ENCODE peak calls at places on chromosomes 7 and 10, in six cellular contexts. C is HCT116, B is HepG2, T is K562, E is SK-N-SH, V is GM12878. W is an unnamed sample.
A peak's percentile ranks its signal among the peaks of the same experiment; 100 is the strongest.

GRCh38 chr7:46939558-46939957 is 642.4 kb downstream of the TNS3 start:
- DNase-seq in C (no peak), E (no peak), B (no peak), V (no peak), T (no peak), W (no peak)

GRCh38 chr10:44994752-44995530 is 5.8 kb upstream of the ZNF22 start:
- DNase-seq in B (no peak), E (no peak), C (no peak), T (no peak), V (no peak), W (no peak)

GRCh38 chr7:38198356-38198755 is 20.3 kb downstream of the STARD3NL start:
- DNase-seq in T (no peak), V (no peak), E (no peak), C (no peak), B (no peak), W (no peak)

GRCh38 chr7:90225181-90225580 is 13.6 kb downstream of the STEAP2 start:
- DNase-seq in B (no peak), E (no peak), V (no peak), T (no peak), C (no peak), W (no peak)

GRCh38 chr10:6299234-6299633 is 96.5 kb downstream of the PFKFB3 start:
- DNase-seq in B (peak; percentile 60), T (peak; percentile 18), C (peak; percentile 91), V (no peak), E (no peak), W (no peak)

GRCh38 chr10:60524541-60524940 is 134.9 kb upstream of the ANK3 start:
- DNase-seq in B (no peak), E (no peak), C (no peak), V (no peak), T (no peak), W (no peak)

GRCh38 chr10:120587061-120587460 is 130.0 kb downstream of the PLPP4 start:
- DNase-seq in T (no peak), C (no peak), B (no peak), V (no peak), E (no peak), W (no peak)

GRCh38 chr7:113331155-113331898 is 213.0 kb upstream of the SMIM30 start:
- DNase-seq in V (no peak), E (no peak), B (peak; percentile 3), C (no peak), T (no peak), W (peak; percentile 36)

GRCh38 chr10:94206176-94206575 is 156.6 kb downstream of the NOC3L start:
- DNase-seq in T (no peak), B (no peak), V (no peak), E (no peak), C (no peak), W (no peak)

GRCh38 chr7:41219276-41219675 is 483.6 kb downstream of the INHBA start:
- DNase-seq in C (no peak), T (no peak), B (no peak), E (no peak), V (no peak), W (peak; percentile 16)

GRCh38 chr10:106473129-106473528 is 691.4 kb downstream of the SORCS1 start:
- DNase-seq in B (no peak), E (no peak), T (no peak), V (no peak), C (no peak), W (no peak)

GRCh38 chr7:19112290-19113000 is 5.0 kb downstream of the TWIST1 start:
- DNase-seq in T (no peak), V (no peak), C (no peak), E (no peak), B (no peak), W (no peak)

GRCh38 chr7:47100815-47101435 is 481.0 kb downstream of the TNS3 start:
- DNase-seq in V (no peak), B (peak; percentile 57), T (peak; percentile 34), E (peak; percentile 44), C (peak; percentile 61), W (peak; percentile 73)

GRCh38 chr7:151632750-151633515 is 113.2 kb upstream of the RHEB start:
- DNase-seq in B (no peak), C (no peak), E (no peak), V (peak; percentile 77), T (no peak), W (no peak)

GRCh38 chr10:785539-786214 is 96.2 kb upstream of the DIP2C start:
- DNase-seq in V (no peak), T (peak; percentile 8), B (no peak), E (peak; percentile 32), C (no peak), W (no peak)

GRCh38 chr7:113087278-113087998 is 811 bp upstream of the GPR85 start:
- DNase-seq in E (peak; percentile 84), T (peak; percentile 76), C (no peak), B (peak; percentile 1), V (no peak), W (no peak)

GRCh38 chr10:43390791-43391190 is 18.2 kb downstream of the HNRNPF start:
- DNase-seq in C (no peak), E (peak; percentile 49), V (no peak), B (peak; percentile 42), T (no peak), W (no peak)

GRCh38 chr10:33900591-33900990 is 566.1 kb upstream of the NRP1 start:
- DNase-seq in E (no peak), T (no peak), B (no peak), V (no peak), C (no peak), W (no peak)

GRCh38 chr10:33901166-33901565 is 566.7 kb upstream of the NRP1 start:
- DNase-seq in E (no peak), V (no peak), T (no peak), C (no peak), B (no peak), W (no peak)

GRCh38 chr10:33899578-33900531 is 565.4 kb upstream of the NRP1 start:
- DNase-seq in C (no peak), V (no peak), T (no peak), B (peak; percentile 55), E (no peak), W (no peak)

GRCh38 chr10:33893502-33893901 is 559.0 kb upstream of the NRP1 start:
- DNase-seq in C (no peak), T (no peak), E (no peak), B (no peak), V (no peak), W (no peak)

DNA sequence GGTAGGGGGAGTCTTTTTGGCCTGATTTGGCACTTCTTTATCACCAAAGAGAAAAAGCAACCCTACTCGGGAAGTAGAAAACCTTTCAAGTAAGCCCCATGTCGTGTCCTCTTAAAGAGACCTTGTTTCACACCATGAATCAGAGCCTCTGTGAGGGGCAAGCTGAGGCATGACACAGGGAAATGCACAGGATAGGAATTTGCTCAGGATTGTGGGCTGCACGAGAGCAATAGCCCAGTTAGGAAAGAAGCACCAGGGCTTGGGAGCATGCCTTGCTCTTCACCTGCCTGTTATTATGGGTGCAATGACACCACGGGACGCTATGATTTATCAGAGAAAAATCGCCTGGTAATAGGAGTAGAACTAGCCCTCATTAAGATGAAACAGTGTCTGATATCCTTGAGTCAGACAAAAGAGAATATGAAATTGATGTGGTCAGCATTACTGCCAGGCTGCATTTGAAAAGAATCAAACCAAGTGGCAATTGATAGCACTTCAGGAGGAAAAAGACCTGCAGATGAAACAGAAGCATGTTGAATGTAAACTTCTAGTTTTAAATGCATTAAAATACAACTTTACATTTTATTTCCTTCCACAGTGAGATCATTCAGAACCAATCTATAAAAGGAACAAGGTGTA is 562.9 kb upstream of the NRP1 start:
- DNase-seq in B (no peak), C (no peak), V (no peak), T (no peak), E (no peak), W (no peak)
- TF ChIP-seq YY1 in B (no peak), C (no peak), V (no peak), T (no peak), E (no peak), W (no peak)

DNA sequence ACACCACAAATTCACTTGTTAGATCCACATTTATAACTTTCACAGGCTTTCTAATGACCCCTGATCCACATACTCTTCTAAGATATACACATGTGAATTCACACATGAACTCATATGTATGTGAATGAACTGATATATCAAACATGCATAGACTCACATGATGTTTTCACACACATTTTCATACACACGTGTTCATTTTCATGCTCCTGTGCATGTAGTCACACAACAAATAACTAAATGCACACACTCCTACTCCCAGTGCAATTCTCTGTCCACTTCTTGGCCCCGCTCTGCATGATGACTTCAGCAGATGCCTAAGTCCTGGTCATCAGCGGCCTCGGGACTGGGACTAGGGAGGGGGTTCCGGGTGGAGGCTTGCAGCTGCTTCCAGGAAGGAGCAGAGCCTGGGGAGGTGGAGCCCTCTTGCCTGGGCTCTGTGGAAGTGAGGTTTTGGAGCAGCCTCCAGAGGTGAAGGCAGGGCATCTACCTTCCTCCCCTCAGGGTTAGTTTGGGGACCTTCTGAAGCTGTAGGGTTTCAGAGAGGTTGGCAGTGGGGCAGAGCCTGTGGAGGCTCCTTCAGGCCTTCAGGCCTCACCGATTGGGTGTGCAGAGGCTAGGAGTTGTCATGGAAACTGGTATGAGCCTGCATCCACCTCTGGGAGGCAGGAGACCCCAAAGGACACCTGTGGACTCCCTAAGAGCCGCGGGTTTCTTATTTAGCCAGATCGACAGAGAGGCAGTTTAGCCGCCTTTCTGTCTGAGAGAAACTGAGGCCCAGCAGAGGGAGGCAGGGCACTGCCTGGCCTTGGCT is 1.8 kb downstream of the LZTS2 start:
- DNase-seq in T (no peak), V (no peak), C (no peak), B (no peak), E (peak; percentile 68), W (no peak)
- TF ChIP-seq YY1 in T (no peak), V (no peak), C (no peak), B (no peak), E (no peak), W (no peak)

DNA sequence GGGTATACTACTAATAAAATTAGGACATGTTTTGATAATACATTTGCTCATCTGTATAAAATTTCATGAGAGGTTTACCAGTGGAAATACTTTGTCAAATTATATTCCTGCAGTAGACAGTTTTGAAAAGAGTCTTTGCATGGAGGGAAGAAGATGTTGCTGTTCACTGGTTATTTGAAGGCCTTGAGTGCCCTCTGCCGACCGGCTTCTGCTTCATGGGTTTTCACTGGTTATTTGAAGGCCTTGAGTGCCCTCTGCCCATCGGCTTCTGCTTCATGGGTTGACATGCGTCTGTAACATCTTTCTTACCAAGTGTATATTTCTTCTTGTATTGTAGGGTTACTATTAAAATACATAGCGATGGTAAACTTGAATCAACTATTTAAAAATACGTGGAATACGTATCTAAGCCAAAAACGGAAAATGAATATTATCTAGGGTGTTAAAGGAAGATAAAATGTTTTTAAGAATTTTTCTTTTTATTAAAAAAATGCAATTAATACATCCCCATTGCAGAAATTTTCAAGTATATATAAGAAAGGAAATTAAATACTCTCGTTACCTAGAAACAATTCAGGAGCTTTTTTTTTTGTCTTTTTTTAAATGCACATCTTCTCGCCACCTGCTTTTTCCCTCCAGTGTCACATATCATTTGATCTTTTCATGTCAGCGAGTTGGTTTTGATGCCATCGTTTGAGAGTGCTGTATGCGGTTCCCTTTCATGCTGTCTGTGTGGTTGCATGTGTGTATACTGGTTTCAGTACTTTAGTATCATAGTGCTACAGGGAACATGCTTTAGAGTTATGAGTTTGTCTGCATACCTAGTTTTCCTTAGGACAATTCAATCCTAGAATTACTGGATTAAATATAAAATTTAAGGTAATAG is 73.4 kb downstream of the SHH start:
- DNase-seq in B (peak; percentile 74), T (no peak), C (peak; percentile 16), V (peak; percentile 56), E (peak; percentile 76), W (peak; percentile 50)
- TF ChIP-seq YY1 in B (no peak), T (no peak), C (no peak), V (peak; percentile 32), E (no peak), W (no peak)

DNA sequence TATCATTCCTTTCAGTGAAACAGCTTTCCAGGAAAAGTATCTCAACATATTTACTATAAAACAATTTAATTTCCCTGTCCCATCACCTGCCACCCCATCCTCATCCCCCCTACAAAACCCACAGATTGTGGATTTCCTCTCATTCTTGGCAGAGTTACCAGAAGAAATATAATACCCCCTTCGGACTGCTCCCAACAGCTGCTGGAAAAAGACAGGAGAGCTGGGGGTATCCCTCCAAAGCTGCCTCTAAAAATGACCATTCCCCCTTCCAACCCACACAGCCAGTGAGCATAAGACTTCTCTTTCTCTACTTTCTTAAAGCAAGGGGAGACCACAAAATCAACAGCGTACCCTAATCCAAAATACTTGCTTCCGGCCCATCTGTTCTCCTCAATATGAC is 7.9 kb downstream of the FBXW4 start:
- DNase-seq in T (no peak), V (no peak), C (no peak), E (no peak), B (no peak), W (no peak)
- TF ChIP-seq YY1 in T (no peak), V (no peak), C (no peak), E (no peak), B (no peak), W (no peak)

W was measured in NT2/D1.